ENCODE peak calls at places on chromosomes 11 and 22, in six cellular contexts. R, A, W, V, K and G are unnamed samples.

GRCh38 chr11:65100674-65101350 is 4.8 kb downstream of the VPS51 start:
- DNase-seq in K (no peak), R (no peak), W (no peak), V (no peak), A (no peak), G (no peak)

GRCh38 chr11:112977620-112978212 is 16.5 kb downstream of the NCAM1 start:
- DNase-seq in V (no peak), W (no peak), A (no peak), R (no peak), K (no peak), G (no peak)

GRCh38 chr22:35991168-35991567 is 37.5 kb downstream of the RBFOX2 start:
- DNase-seq in V (no peak), K (no peak), R (no peak), W (no peak), A (no peak), G (no peak)

GRCh38 chr11:102683277-102683676 is 22.3 kb downstream of the MMP27 start:
- DNase-seq in A (peak), K (no peak), R (no peak), V (no peak), W (no peak), G (peak)

GRCh38 chr11:20963596-20963995 is 294.2 kb downstream of the NELL1 start:
- DNase-seq in R (no peak), V (no peak), A (no peak), W (no peak), K (no peak), G (no peak)

GRCh38 chr11:115996125-115996807 is 492.1 kb upstream of the CADM1 start:
- DNase-seq in A (no peak), W (no peak), V (no peak), K (no peak), R (peak), G (no peak)

GRCh38 chr22:37295946-37296345 is 13.6 kb downstream of the CYTH4 start:
- DNase-seq in A (no peak), W (no peak), R (no peak), K (no peak), V (no peak), G (no peak)

GRCh38 chr11:119803139-119803538 is 74.1 kb upstream of the NECTIN1 start:
- DNase-seq in W (no peak), V (no peak), R (no peak), K (no peak), A (no peak), G (no peak)

GRCh38 chr11:75275581-75275980 is 35.0 kb downstream of the TPBGL start:
- DNase-seq in A (no peak), W (no peak), K (no peak), V (no peak), R (no peak), G (no peak)

GRCh38 chr11:59901306-59901705 is 22.7 kb downstream of the OOSP3 start:
- DNase-seq in A (peak), W (no peak), R (no peak), K (no peak), V (no peak), G (no peak)

GRCh38 chr11:17599460-17599925 is 52.4 kb downstream of the OTOG start:
- DNase-seq in A (no peak), R (no peak), K (no peak), W (no peak), V (no peak), G (no peak)

GRCh38 chr22:31526275-31526674 is 29.9 kb downstream of the SFI1 start:
- DNase-seq in A (no peak), R (no peak), V (no peak), W (no peak), K (no peak), G (no peak)

GRCh38 chr11:16211407-16211806 is 144.9 kb downstream of the SOX6 start:
- DNase-seq in K (no peak), V (no peak), R (no peak), W (no peak), A (no peak), G (no peak)

GRCh38 chr11:129701706-129702105 is 113.9 kb upstream of the TMEM45B start:
- DNase-seq in R (no peak), A (no peak), W (peak), K (no peak), V (no peak), G (no peak)

GRCh38 chr11:58576792-58577440 is 1.3 kb upstream of the LPXN start:
- DNase-seq in W (peak), A (no peak), V (peak), K (no peak), R (no peak), G (no peak)

GRCh38 chr11:8533332-8533731 is 60.7 kb downstream of the STK33 start:
- DNase-seq in K (no peak), R (peak), V (no peak), A (no peak), W (no peak), G (peak)

GRCh38 chr11:131943296-131943695 is 572.9 kb downstream of the NTM start:
- DNase-seq in A (no peak), W (no peak), V (no peak), K (no peak), R (no peak), G (peak)

GRCh38 chr22:27686534-27686933 is 115.0 kb downstream of the MN1 start:
- DNase-seq in R (no peak), V (peak), W (no peak), K (no peak), A (peak), G (peak)

GRCh38 chr11:45921561-45922424 is 663 bp upstream of the LARGE2 start:
- DNase-seq in A (no peak), K (peak), V (peak), R (no peak), W (no peak), G (peak)

GRCh38 chr11:40722179-40722795 is 737.2 kb downstream of the LRRC4C start:
- DNase-seq in R (no peak), V (peak), A (no peak), K (peak), W (peak), G (peak)

DNA sequence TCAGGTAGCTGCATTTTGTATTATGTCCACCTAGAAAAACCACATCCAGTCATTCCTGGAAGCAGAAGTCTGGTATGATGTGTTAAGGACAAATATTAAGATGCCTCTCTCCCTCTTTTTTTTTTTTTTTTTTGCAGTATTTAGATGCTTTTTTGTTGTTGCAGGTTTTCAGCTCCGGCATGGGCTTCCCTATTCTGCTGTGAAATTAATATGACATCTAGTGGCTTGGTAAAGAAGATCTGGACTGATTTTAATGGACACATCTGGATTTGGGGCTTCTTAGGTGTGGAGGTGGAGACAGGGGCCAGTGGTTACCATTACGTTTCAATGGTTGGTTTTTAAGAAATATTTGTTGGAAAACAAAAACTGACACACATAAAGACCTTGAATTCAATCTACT is 47.5 kb upstream of the RASSF10 start:
- DNase-seq in A (no peak), W (no peak), K (no peak), R (no peak), V (no peak), G (no peak)
- TF ChIP-seq JUND in A (no peak), W (no peak), K (no peak), R (no peak), V (no peak), G (no peak)

DNA sequence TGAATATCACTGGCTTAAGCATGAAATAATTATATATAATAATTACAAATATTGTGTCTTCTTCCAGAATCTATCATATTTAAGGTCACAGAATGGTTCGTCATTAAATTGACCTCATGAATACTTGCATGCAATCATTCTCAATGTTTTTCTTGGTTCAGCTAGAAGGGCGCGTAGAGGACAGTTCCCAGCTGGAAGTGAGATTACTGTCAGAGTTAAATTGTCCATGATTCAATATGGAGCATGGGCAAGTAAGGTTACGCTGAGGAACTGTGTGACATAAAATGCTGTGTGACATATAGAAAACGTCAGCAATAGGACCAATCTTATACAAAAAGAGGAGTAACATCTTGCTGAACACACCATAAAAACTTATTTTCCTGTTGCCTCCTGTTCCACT is 2423.5 kb upstream of the RAG2 start:
- DNase-seq in K (no peak), R (no peak), V (no peak), W (no peak), A (no peak), G (no peak)
- TF ChIP-seq JUND in K (no peak), R (no peak), V (no peak), W (no peak), A (no peak), G (no peak)

GRCh38 chr11:126345283-126345682 is 10.2 kb upstream of the ST3GAL4 start:
- DNase-seq in W (no peak), V (no peak), K (no peak), R (no peak), A (no peak), G (no peak)

GRCh38 chr11:126340960-126341709 is 14.4 kb upstream of the ST3GAL4 start:
- DNase-seq in R (peak), V (no peak), K (no peak), W (no peak), A (no peak), G (no peak)

GRCh38 chr11:126344291-126344970 is 11.1 kb upstream of the ST3GAL4 start:
- DNase-seq in K (no peak), V (no peak), W (no peak), R (no peak), A (no peak), G (no peak)

GRCh38 chr11:126341760-126342161 is 13.7 kb upstream of the ST3GAL4 start:
- DNase-seq in W (no peak), A (no peak), K (no peak), R (no peak), V (no peak), G (no peak)

GRCh38 chr11:126343051-126343450 is 12.4 kb upstream of the ST3GAL4 start:
- DNase-seq in V (no peak), R (no peak), A (no peak), K (no peak), W (no peak), G (no peak)
- TF ChIP-seq JUND in V (no peak), R (no peak), A (no peak), K (no peak), W (no peak), G (no peak)

GRCh38 chr11:73140213-73141030 is 1.7 kb downstream of the FCHSD2 start:
- DNase-seq in W (no peak), R (no peak), K (peak), V (no peak), A (no peak), G (peak)

GRCh38 chr11:73139476-73140198 is 2.5 kb downstream of the FCHSD2 start:
- DNase-seq in R (no peak), A (no peak), W (no peak), K (no peak), V (peak), G (no peak)

GRCh38 chr11:73137942-73138274 is 4.2 kb downstream of the FCHSD2 start:
- DNase-seq in V (no peak), R (no peak), W (no peak), A (no peak), K (no peak), G (no peak)

GRCh38 chr11:73137262-73137941 is 4.7 kb downstream of the FCHSD2 start:
- DNase-seq in V (no peak), K (no peak), A (no peak), W (no peak), R (no peak), G (no peak)

GRCh38 chr11:73135346-73136284 is 6.5 kb downstream of the FCHSD2 start:
- DNase-seq in W (no peak), V (no peak), R (no peak), A (no peak), K (no peak), G (no peak)
- TF ChIP-seq JUND in W (no peak), V (no peak), R (no peak), A (no peak), K (no peak), G (no peak)